ENCODE peak calls at places on chromosomes 16 and 17, in eight cellular contexts. One of them, this sample, is unnamed.

GRCh38 chr17:34146440-34147043 is 108.5 kb upstream of the CCL2 start:
- DNase-seq in GM12878: no peak
- DNase-seq in HCT116: no peak
- DNase-seq in K562: peak; percentile 67
- DNase-seq in endothelial cell of umbilical vein: no peak
- DNase-seq in HepG2: peak; percentile 43
- DNase-seq in H1: peak; percentile 90
- DNase-seq in A549: peak; percentile 44
- DNase-seq in this sample: peak; percentile 49

GRCh38 chr17:58691701-58692238 is at the start of gene TEX14:
- DNase-seq in K562: no peak
- DNase-seq in endothelial cell of umbilical vein: no peak
- DNase-seq in A549: no peak
- DNase-seq in H1: no peak
- DNase-seq in GM12878: no peak
- DNase-seq in HCT116: no peak
- DNase-seq in HepG2: no peak
- DNase-seq in this sample: peak; percentile 8

GRCh38 chr16:65967376-65967775 is 399.1 kb upstream of the CDH5 start:
- DNase-seq in endothelial cell of umbilical vein: no peak
- DNase-seq in HepG2: no peak
- DNase-seq in K562: no peak
- DNase-seq in HCT116: no peak
- DNase-seq in A549: no peak
- DNase-seq in GM12878: no peak
- DNase-seq in H1: no peak
- DNase-seq in this sample: no peak

GRCh38 chr17:48612854-48613691 is 2.0 kb downstream of the HOXB8 start:
- DNase-seq in HepG2: peak; percentile 15
- DNase-seq in GM12878: no peak
- DNase-seq in endothelial cell of umbilical vein: peak; percentile 67
- DNase-seq in HCT116: no peak
- DNase-seq in K562: no peak
- DNase-seq in H1: no peak
- DNase-seq in A549: peak; percentile 84
- DNase-seq in this sample: peak; percentile 56

GRCh38 chr17:63698886-63699637 is 863 bp downstream of the LIMD2 start:
- DNase-seq in HCT116: no peak
- DNase-seq in H1: peak; percentile 68
- DNase-seq in endothelial cell of umbilical vein: peak; percentile 56
- DNase-seq in A549: no peak
- DNase-seq in HepG2: peak; percentile 46
- DNase-seq in K562: no peak
- DNase-seq in GM12878: peak; percentile 59
- DNase-seq in this sample: peak; percentile 98

GRCh38 chr17:28935744-28936460 is 15.4 kb downstream of the PHF12 start:
- DNase-seq in A549: no peak
- DNase-seq in GM12878: no peak
- DNase-seq in HepG2: no peak
- DNase-seq in H1: no peak
- DNase-seq in endothelial cell of umbilical vein: no peak
- DNase-seq in HCT116: no peak
- DNase-seq in K562: no peak
- DNase-seq in this sample: no peak

GRCh38 chr16:77306050-77306616 is 106.9 kb downstream of the SYCE1L start:
- DNase-seq in GM12878: no peak
- DNase-seq in H1: no peak
- DNase-seq in A549: no peak
- DNase-seq in HepG2: no peak
- DNase-seq in endothelial cell of umbilical vein: no peak
- DNase-seq in K562: no peak
- DNase-seq in HCT116: no peak
- DNase-seq in this sample: no peak

GRCh38 chr17:7849185-7850117 is 5.4 kb upstream of the TMEM88 start:
- DNase-seq in GM12878: no peak
- DNase-seq in A549: no peak
- DNase-seq in endothelial cell of umbilical vein: no peak
- DNase-seq in HCT116: no peak
- DNase-seq in HepG2: no peak
- DNase-seq in K562: no peak
- DNase-seq in H1: no peak
- DNase-seq in this sample: no peak

GRCh38 chr17:74427048-74427762 is 4.7 kb upstream of the GPRC5C start:
- DNase-seq in HCT116: no peak
- DNase-seq in A549: no peak
- DNase-seq in HepG2: peak; percentile 92
- DNase-seq in K562: no peak
- DNase-seq in endothelial cell of umbilical vein: no peak
- DNase-seq in GM12878: no peak
- DNase-seq in H1: no peak
- DNase-seq in this sample: no peak

GRCh38 chr16:78007121-78007520 is 15.2 kb upstream of the CLEC3A start:
- DNase-seq in H1: no peak
- DNase-seq in K562: no peak
- DNase-seq in HCT116: no peak
- DNase-seq in A549: no peak
- DNase-seq in GM12878: no peak
- DNase-seq in endothelial cell of umbilical vein: no peak
- DNase-seq in HepG2: no peak
- DNase-seq in this sample: no peak

GRCh38 chr17:39867891-39868553 is at the start of gene ZPBP2:
- DNase-seq in HCT116: no peak
- DNase-seq in HepG2: no peak
- DNase-seq in H1: no peak
- DNase-seq in GM12878: no peak
- DNase-seq in K562: no peak
- DNase-seq in endothelial cell of umbilical vein: no peak
- DNase-seq in A549: no peak
- DNase-seq in this sample: no peak

GRCh38 chr17:81342062-81342699 is 47.1 kb upstream of the SLC38A10 start:
- DNase-seq in HepG2: no peak
- DNase-seq in GM12878: no peak
- DNase-seq in K562: no peak
- DNase-seq in A549: no peak
- DNase-seq in HCT116: no peak
- DNase-seq in endothelial cell of umbilical vein: peak; percentile 35
- DNase-seq in H1: no peak
- DNase-seq in this sample: no peak

GRCh38 chr17:67489273-67489672 is 112.2 kb downstream of the PITPNC1 start:
- DNase-seq in A549: no peak
- DNase-seq in endothelial cell of umbilical vein: no peak
- DNase-seq in K562: no peak
- DNase-seq in GM12878: no peak
- DNase-seq in HCT116: no peak
- DNase-seq in HepG2: no peak
- DNase-seq in H1: no peak
- DNase-seq in this sample: no peak

GRCh38 chr17:1909985-1910384 is 80.2 kb downstream of the RPA1 start:
- DNase-seq in HepG2: peak; percentile 62
- DNase-seq in A549: no peak
- DNase-seq in GM12878: no peak
- DNase-seq in endothelial cell of umbilical vein: no peak
- DNase-seq in H1: no peak
- DNase-seq in K562: no peak
- DNase-seq in HCT116: no peak
- DNase-seq in this sample: no peak

DNA sequence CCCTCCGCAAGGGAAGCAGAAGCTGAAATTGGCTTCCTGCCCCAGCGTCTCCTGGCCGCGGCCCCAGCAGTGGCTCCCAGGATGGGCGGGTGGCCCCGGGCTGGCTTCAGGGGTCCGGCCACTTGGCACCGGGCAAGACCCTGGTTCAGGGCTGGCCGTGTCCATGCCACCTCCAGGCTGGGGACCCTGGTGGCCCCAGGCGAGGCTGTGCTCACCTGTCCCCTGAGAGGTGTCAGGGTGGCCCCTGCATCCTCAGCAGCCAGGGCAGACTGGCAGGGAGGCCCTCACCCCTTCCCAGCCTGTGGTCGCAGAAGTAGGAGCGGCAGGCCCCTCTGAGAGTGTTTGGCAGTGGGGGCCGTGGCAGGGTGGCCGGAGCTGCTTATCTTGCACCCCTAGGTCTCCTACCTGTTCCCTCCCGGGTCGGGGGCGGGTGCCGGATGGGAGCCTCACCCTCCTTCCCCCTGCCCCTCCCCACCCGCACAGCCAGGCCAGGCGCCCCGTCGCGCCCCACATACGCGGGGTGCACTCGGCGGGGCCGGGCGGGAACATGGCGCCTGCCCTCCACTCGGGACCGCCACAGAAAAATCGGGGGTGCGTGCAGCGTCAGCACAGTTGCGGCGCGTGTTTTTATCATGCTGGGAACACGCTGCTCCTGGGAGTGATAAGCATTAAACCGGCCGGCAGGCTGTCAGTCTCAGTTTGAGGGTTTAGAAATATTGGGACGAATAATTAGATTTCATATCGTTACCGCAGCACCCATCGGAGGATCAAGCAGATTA is 46.6 kb upstream of the ZC3H18 start:
- DNase-seq in HCT116: no peak
- DNase-seq in HepG2: no peak
- DNase-seq in GM12878: no peak
- DNase-seq in K562: peak; percentile 51
- DNase-seq in A549: no peak
- DNase-seq in H1: no peak
- DNase-seq in endothelial cell of umbilical vein: no peak
- DNase-seq in this sample: no peak
- TF ChIP-seq MAX in HCT116: no peak
- TF ChIP-seq MAX in HepG2: no peak
- TF ChIP-seq MAX in GM12878: no peak
- TF ChIP-seq MAX in K562: no peak
- TF ChIP-seq MAX in A549: no peak
- TF ChIP-seq MAX in H1: no peak
- TF ChIP-seq MAX in endothelial cell of umbilical vein: no peak
- TF ChIP-seq MAX in this sample: no peak

DNA sequence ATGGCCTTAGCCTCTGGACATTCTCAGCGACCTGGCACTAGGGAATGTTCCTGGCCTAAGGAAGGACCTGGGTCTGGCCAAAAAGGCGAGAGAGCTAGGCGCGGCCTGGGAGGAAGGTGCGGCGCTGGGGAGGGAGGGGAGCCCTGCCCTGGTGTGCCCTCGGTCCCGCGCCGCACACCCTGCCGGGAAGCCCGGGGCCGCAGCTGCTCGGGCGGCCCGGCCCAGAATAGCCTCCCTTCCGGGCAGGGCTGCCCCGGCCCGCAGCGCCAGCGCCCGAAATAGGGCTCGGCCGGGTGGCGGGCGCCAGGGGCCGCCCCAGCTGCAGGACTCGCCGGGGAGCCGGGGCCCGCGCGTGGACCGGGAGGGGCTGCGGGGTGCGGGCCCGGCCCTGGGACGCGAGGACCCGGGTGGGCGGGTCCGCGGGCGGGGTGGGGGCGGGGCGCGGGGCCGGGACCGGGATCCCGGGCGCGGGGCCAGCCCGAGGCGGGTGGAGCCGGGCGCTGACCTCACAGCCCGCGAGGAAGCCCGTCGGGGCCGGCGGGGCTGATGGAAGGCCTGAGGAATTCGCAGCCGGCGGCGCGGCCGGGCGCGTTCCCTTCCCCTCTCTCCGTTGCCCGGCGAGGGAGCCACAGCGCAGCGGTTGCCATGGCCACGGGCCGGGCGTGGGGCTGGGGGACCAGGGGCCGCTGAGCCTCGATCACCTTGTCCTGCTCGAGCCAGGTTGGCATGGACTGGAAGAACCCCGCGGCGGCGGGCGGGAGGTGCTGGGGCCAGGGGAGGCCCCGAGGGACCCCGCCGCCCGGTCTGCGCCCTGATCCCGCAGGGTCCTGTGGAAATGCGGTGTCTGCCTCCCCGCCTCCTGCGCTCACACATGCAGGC is 18.1 kb downstream of the SOCS3 start:
- DNase-seq in HepG2: no peak
- DNase-seq in A549: peak; percentile 83
- DNase-seq in endothelial cell of umbilical vein: peak; percentile 43
- DNase-seq in HCT116: no peak
- DNase-seq in GM12878: no peak
- DNase-seq in H1: peak; percentile 80
- DNase-seq in K562: peak; percentile 57
- DNase-seq in this sample: no peak
- TF ChIP-seq POLR2A in HepG2: no peak
- TF ChIP-seq POLR2A in A549: peak; percentile 22
- TF ChIP-seq POLR2A in endothelial cell of umbilical vein: peak; percentile 27
- TF ChIP-seq POLR2A in HCT116: no peak
- TF ChIP-seq POLR2A in GM12878: no peak
- TF ChIP-seq POLR2A in H1: no peak
- TF ChIP-seq POLR2A in K562: no peak
- TF ChIP-seq POLR2A in this sample: no peak

GRCh38 chr16:50532576-50532975 is 15.6 kb upstream of the NKD1 start:
- DNase-seq in HepG2: no peak
- DNase-seq in A549: no peak
- DNase-seq in endothelial cell of umbilical vein: no peak
- DNase-seq in HCT116: no peak
- DNase-seq in H1: peak; percentile 11
- DNase-seq in K562: no peak
- DNase-seq in GM12878: no peak
- DNase-seq in this sample: no peak
- TF ChIP-seq MAX in HepG2: no peak
- TF ChIP-seq MAX in A549: no peak
- TF ChIP-seq MAX in endothelial cell of umbilical vein: no peak
- TF ChIP-seq MAX in HCT116: no peak
- TF ChIP-seq MAX in H1: no peak
- TF ChIP-seq MAX in K562: no peak
- TF ChIP-seq MAX in GM12878: no peak
- TF ChIP-seq MAX in this sample: no peak

DNA sequence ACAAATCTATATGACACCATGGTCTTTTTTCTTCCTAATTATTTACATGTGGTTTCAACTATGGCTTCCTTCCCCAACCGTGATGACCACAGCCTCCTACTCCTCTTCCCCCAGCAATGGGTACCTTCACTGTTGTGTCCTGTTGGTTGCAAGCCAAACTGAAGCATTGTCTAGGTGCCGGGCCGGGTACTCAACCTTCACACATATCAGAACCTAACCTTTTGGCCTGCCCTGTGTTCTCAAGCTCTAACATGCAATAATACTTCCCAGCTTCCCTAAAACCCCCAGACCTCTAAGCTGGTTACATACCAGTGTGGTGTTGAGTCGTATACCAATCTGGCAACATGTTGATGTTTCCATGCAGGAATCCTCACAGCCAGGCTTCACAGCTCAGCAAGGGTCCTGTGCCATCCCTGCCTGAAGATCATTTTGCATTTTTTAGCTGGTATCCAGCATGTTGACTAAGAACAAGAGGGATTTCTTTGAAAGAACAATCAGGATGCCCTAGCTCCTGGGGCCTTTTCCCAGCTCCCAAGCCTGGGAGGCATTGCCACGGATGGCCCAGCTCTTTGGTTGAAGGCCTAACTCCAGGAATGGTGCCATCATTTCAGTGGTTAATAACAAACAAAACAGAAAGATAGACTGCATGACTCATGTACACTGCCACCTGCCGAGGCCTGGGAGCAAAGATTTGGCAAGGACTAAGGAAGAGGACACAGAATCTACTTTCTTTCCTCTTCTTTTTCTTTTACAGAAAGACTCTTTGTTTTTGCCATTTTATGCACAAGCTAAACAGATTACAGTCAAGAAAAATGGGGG is 373.7 kb upstream of the SALL1 start:
- DNase-seq in HepG2: no peak
- DNase-seq in HCT116: no peak
- DNase-seq in A549: peak; percentile 26
- DNase-seq in K562: no peak
- DNase-seq in GM12878: no peak
- DNase-seq in endothelial cell of umbilical vein: no peak
- DNase-seq in H1: no peak
- DNase-seq in this sample: peak; percentile 7
- TF ChIP-seq POLR2A in HepG2: no peak
- TF ChIP-seq POLR2A in HCT116: no peak
- TF ChIP-seq POLR2A in A549: no peak
- TF ChIP-seq POLR2A in K562: no peak
- TF ChIP-seq POLR2A in GM12878: no peak
- TF ChIP-seq POLR2A in endothelial cell of umbilical vein: no peak
- TF ChIP-seq POLR2A in H1: no peak
- TF ChIP-seq POLR2A in this sample: no peak

This sample was measured in NB4.